ENCODE peak calls at places on chromosomes 13 and 19, in four cellular contexts. One of them, this sample, is unnamed.

GRCh38 chr13:41054919-41055619 is 6.2 kb upstream of the WBP4 start:
- DNase-seq in cardiac fibroblast: no peak
- DNase-seq in Peyer's patch: no peak
- DNase-seq in tibial artery: no peak
- DNase-seq in this sample: no peak

GRCh38 chr19:38617764-38618589 is at the start of gene MAP4K1:
- DNase-seq in tibial artery: no peak
- DNase-seq in cardiac fibroblast: no peak
- DNase-seq in Peyer's patch: peak; percentile 95
- DNase-seq in this sample: peak; percentile 62

GRCh38 chr13:40313269-40314200 is 352.9 kb downstream of the FOXO1 start:
- DNase-seq in Peyer's patch: no peak
- DNase-seq in tibial artery: no peak
- DNase-seq in cardiac fibroblast: peak; percentile 76
- DNase-seq in this sample: no peak

GRCh38 chr19:51366999-51367564 is 894 bp upstream of the ETFB start:
- DNase-seq in cardiac fibroblast: no peak
- DNase-seq in Peyer's patch: peak; percentile 36
- DNase-seq in tibial artery: no peak
- DNase-seq in this sample: peak; percentile 52

GRCh38 chr19:40234429-40235237 is 8.1 kb upstream of the CCNP start:
- DNase-seq in Peyer's patch: no peak
- DNase-seq in tibial artery: no peak
- DNase-seq in cardiac fibroblast: no peak
- DNase-seq in this sample: no peak

GRCh38 chr19:23957660-23958281 is 43.1 kb downstream of the ZNF726 start:
- DNase-seq in Peyer's patch: no peak
- DNase-seq in cardiac fibroblast: no peak
- DNase-seq in tibial artery: no peak
- DNase-seq in this sample: no peak

GRCh38 chr13:112647256-112647655 is 42.6 kb upstream of the ATP11A start:
- DNase-seq in tibial artery: no peak
- DNase-seq in Peyer's patch: no peak
- DNase-seq in cardiac fibroblast: no peak
- DNase-seq in this sample: no peak

GRCh38 chr19:36115453-36116343 is at the start of gene TBCB:
- DNase-seq in cardiac fibroblast: peak; percentile 46
- DNase-seq in Peyer's patch: peak; percentile 92
- DNase-seq in tibial artery: no peak
- DNase-seq in this sample: no peak

GRCh38 chr13:112350300-112350699 is 25.9 kb upstream of the SPACA7 start:
- DNase-seq in Peyer's patch: no peak
- DNase-seq in tibial artery: peak; percentile 61
- DNase-seq in cardiac fibroblast: no peak
- DNase-seq in this sample: no peak

GRCh38 chr13:35512271-35512920 is 35.9 kb upstream of the MAB21L1 start:
- DNase-seq in cardiac fibroblast: peak; percentile 95
- DNase-seq in Peyer's patch: no peak
- DNase-seq in tibial artery: no peak
- DNase-seq in this sample: no peak

GRCh38 chr13:31236211-31236786 is 36.5 kb downstream of the B3GLCT start:
- DNase-seq in tibial artery: no peak
- DNase-seq in Peyer's patch: no peak
- DNase-seq in cardiac fibroblast: peak; percentile 73
- DNase-seq in this sample: peak; percentile 10

GRCh38 chr13:113205428-113205931 is 3.0 kb downstream of the PCID2 start:
- DNase-seq in tibial artery: no peak
- DNase-seq in cardiac fibroblast: peak; percentile 43
- DNase-seq in Peyer's patch: no peak
- DNase-seq in this sample: no peak

GRCh38 chr13:22690756-22691155 is 490.0 kb upstream of the SGCG start:
- DNase-seq in tibial artery: no peak
- DNase-seq in Peyer's patch: no peak
- DNase-seq in cardiac fibroblast: no peak
- DNase-seq in this sample: no peak

GRCh38 chr13:50589139-50589538 is 254.4 kb downstream of the DLEU7 start:
- DNase-seq in Peyer's patch: no peak
- DNase-seq in cardiac fibroblast: peak; percentile 69
- DNase-seq in tibial artery: no peak
- DNase-seq in this sample: no peak

GRCh38 chr13:81745391-81745790 is 1404.5 kb upstream of the SPRY2 start:
- DNase-seq in tibial artery: no peak
- DNase-seq in Peyer's patch: no peak
- DNase-seq in cardiac fibroblast: no peak
- DNase-seq in this sample: no peak

GRCh38 chr19:55620410-55620809 is 4.0 kb downstream of the ZNF784 start:
- DNase-seq in cardiac fibroblast: peak; percentile 20
- DNase-seq in Peyer's patch: no peak
- DNase-seq in tibial artery: no peak
- DNase-seq in this sample: peak; percentile 43

GRCh38 chr13:39311619-39312018 is 273.4 kb downstream of the NHLRC3 start:
- DNase-seq in tibial artery: no peak
- DNase-seq in cardiac fibroblast: peak; percentile 50
- DNase-seq in Peyer's patch: no peak
- DNase-seq in this sample: no peak

GRCh38 chr19:24033962-24034342 is 53.0 kb upstream of the ZNF254 start:
- DNase-seq in cardiac fibroblast: peak; percentile 69
- DNase-seq in Peyer's patch: peak; percentile 37
- DNase-seq in tibial artery: peak; percentile 70
- DNase-seq in this sample: peak; percentile 40

GRCh38 chr13:36282818-36283432 is 14.7 kb downstream of the CCDC169 start:
- DNase-seq in tibial artery: no peak
- DNase-seq in cardiac fibroblast: peak; percentile 69
- DNase-seq in Peyer's patch: no peak
- DNase-seq in this sample: no peak

GRCh38 chr19:46081928-46082727 is 41.3 kb upstream of the IGFL4 start:
- DNase-seq in cardiac fibroblast: peak; percentile 79
- DNase-seq in Peyer's patch: no peak
- DNase-seq in tibial artery: no peak
- DNase-seq in this sample: peak; percentile 19

GRCh38 chr13:52034616-52035226 is 10.2 kb downstream of the UTP14C start:
- DNase-seq in Peyer's patch: no peak
- DNase-seq in tibial artery: no peak
- DNase-seq in cardiac fibroblast: no peak
- DNase-seq in this sample: no peak

GRCh38 chr13:28718186-28718537 is 608 bp downstream of the SLC46A3 start:
- DNase-seq in Peyer's patch: no peak
- DNase-seq in cardiac fibroblast: peak; percentile 57
- DNase-seq in tibial artery: no peak
- DNase-seq in this sample: no peak

GRCh38 chr13:79483302-79483701 is 2.3 kb downstream of the NDFIP2 start:
- DNase-seq in cardiac fibroblast: peak; percentile 51
- DNase-seq in Peyer's patch: no peak
- DNase-seq in tibial artery: no peak
- DNase-seq in this sample: no peak

GRCh38 chr13:44474122-44474910 is 100.7 kb downstream of the SERP2 start:
- DNase-seq in Peyer's patch: no peak
- DNase-seq in cardiac fibroblast: peak; percentile 22
- DNase-seq in tibial artery: no peak
- DNase-seq in this sample: no peak

GRCh38 chr13:24746618-24747247 is 17.2 kb upstream of the RNF17 start:
- DNase-seq in tibial artery: no peak
- DNase-seq in cardiac fibroblast: no peak
- DNase-seq in Peyer's patch: no peak
- DNase-seq in this sample: no peak
- H3K4me3 ChIP-seq in tibial artery: no peak overlapping the region
- H3K4me3 ChIP-seq in cardiac fibroblast: peak overlapping the region; percentile 2
- H3K4me3 ChIP-seq in Peyer's patch: no peak overlapping the region
- H3K4me3 ChIP-seq in this sample: no peak overlapping the region

GRCh38 chr19:41861846-41862245 is 1.8 kb downstream of the RPS19 start:
- DNase-seq in Peyer's patch: no peak
- DNase-seq in tibial artery: no peak
- DNase-seq in cardiac fibroblast: no peak
- DNase-seq in this sample: no peak

GRCh38 chr19:41861098-41861768 is 1.2 kb downstream of the RPS19 start:
- DNase-seq in tibial artery: no peak
- DNase-seq in Peyer's patch: no peak
- DNase-seq in cardiac fibroblast: no peak
- DNase-seq in this sample: no peak

GRCh38 chr19:41859618-41860418 is at the start of gene RPS19:
- DNase-seq in cardiac fibroblast: peak; percentile 99
- DNase-seq in Peyer's patch: peak; percentile 96
- DNase-seq in tibial artery: peak; percentile 99
- DNase-seq in this sample: peak; percentile 98

GRCh38 chr19:41860419-41861097 is 503 bp downstream of the RPS19 start:
- DNase-seq in Peyer's patch: no peak
- DNase-seq in tibial artery: no peak
- DNase-seq in cardiac fibroblast: peak; percentile 44
- DNase-seq in this sample: no peak

DNA sequence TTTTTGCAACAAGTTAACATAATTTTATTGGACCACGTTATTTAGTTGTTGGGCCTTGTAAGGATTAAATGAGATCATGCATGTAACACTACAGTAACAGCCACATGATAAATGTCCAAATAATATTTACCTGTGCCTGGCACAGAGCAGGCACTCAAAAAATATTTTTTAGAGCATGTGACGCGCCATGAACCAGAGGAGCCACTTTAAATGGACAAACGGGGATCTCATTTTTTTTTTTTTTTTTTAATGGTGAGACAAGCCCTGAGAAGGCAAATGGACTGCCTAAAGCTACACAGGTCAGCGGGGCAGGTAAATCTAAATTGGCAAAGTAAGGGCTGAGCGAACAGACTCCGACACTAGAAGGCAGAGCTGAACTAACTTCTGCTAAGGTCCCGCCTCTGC is 840 bp upstream of the RPS19 start:
- DNase-seq in cardiac fibroblast: no peak
- DNase-seq in Peyer's patch: no peak
- DNase-seq in tibial artery: no peak
- DNase-seq in this sample: no peak
- H3K4me3 ChIP-seq in cardiac fibroblast: peak overlapping the region; percentile 22
- H3K4me3 ChIP-seq in Peyer's patch: peak overlapping the region; percentile 98
- H3K4me3 ChIP-seq in tibial artery: peak overlapping the region; percentile 73
- H3K4me3 ChIP-seq in this sample: peak overlapping the region; percentile 90

GRCh38 chr13:46213242-46213641 is 1.5 kb downstream of the LRRC63 start:
- DNase-seq in tibial artery: no peak
- DNase-seq in Peyer's patch: no peak
- DNase-seq in cardiac fibroblast: no peak
- DNase-seq in this sample: no peak

GRCh38 chr13:46211116-46211515 is 612 bp upstream of the LRRC63 start:
- DNase-seq in tibial artery: no peak
- DNase-seq in cardiac fibroblast: no peak
- DNase-seq in Peyer's patch: no peak
- DNase-seq in this sample: peak; percentile 43

GRCh38 chr13:46210362-46211083 is 1.2 kb upstream of the LRRC63 start:
- DNase-seq in cardiac fibroblast: no peak
- DNase-seq in tibial artery: no peak
- DNase-seq in Peyer's patch: no peak
- DNase-seq in this sample: no peak

GRCh38 chr13:46207828-46208227 is 3.9 kb upstream of the LRRC63 start:
- DNase-seq in Peyer's patch: no peak
- DNase-seq in tibial artery: no peak
- DNase-seq in cardiac fibroblast: no peak
- DNase-seq in this sample: no peak

GRCh38 chr13:46211521-46212351 is at the start of gene LRRC63:
- DNase-seq in tibial artery: peak; percentile 78
- DNase-seq in cardiac fibroblast: peak; percentile 24
- DNase-seq in Peyer's patch: peak; percentile 80
- DNase-seq in this sample: peak; percentile 88
- H3K4me3 ChIP-seq in tibial artery: peak within 1 kb of the TSS; percentile 50
- H3K4me3 ChIP-seq in cardiac fibroblast: peak within 1 kb of the TSS; percentile 22
- H3K4me3 ChIP-seq in Peyer's patch: peak within 1 kb of the TSS; percentile 44
- H3K4me3 ChIP-seq in this sample: peak within 1 kb of the TSS; percentile 81

GRCh38 chr19:6443986-6444385 is 10.4 kb upstream of the SLC25A41 start:
- DNase-seq in cardiac fibroblast: no peak
- DNase-seq in tibial artery: no peak
- DNase-seq in Peyer's patch: no peak
- DNase-seq in this sample: no peak
- H3K4me3 ChIP-seq in cardiac fibroblast: no peak overlapping the region
- H3K4me3 ChIP-seq in tibial artery: no peak overlapping the region
- H3K4me3 ChIP-seq in Peyer's patch: no peak overlapping the region
- H3K4me3 ChIP-seq in this sample: no peak overlapping the region

GRCh38 chr19:801861-802496 is 4.7 kb downstream of the PTBP1 start:
- DNase-seq in cardiac fibroblast: peak; percentile 85
- DNase-seq in Peyer's patch: no peak
- DNase-seq in tibial artery: no peak
- DNase-seq in this sample: no peak

GRCh38 chr19:803686-804418 is 6.6 kb downstream of the PTBP1 start:
- DNase-seq in tibial artery: no peak
- DNase-seq in Peyer's patch: no peak
- DNase-seq in cardiac fibroblast: no peak
- DNase-seq in this sample: no peak

GRCh38 chr19:802888-803561 is 5.8 kb downstream of the PTBP1 start:
- DNase-seq in Peyer's patch: no peak
- DNase-seq in cardiac fibroblast: peak; percentile 37
- DNase-seq in tibial artery: no peak
- DNase-seq in this sample: no peak

GRCh38 chr19:801030-801860 is 4.0 kb downstream of the PTBP1 start:
- DNase-seq in Peyer's patch: no peak
- DNase-seq in tibial artery: peak; percentile 94
- DNase-seq in cardiac fibroblast: peak; percentile 85
- DNase-seq in this sample: no peak

DNA sequence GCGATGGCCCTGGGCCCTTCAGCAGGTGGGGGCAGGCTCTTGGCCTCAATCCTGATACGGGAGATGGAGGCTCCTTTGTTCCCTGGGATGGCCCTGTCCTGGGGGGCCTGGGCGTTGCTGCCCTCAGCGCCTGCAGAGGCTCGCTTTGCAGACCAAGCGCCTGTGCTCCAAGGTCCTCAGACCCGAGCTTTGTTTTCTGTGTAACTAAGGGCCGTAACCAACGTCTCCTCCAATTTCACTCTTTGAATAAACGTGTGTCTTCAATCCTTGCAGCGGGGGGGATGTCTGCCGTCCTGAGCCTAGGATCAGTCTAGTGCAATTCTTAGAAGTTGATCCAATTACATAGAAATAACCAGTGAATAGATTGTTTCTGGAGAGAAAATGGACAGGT is 5.2 kb downstream of the PTBP1 start:
- DNase-seq in tibial artery: no peak
- DNase-seq in Peyer's patch: no peak
- DNase-seq in cardiac fibroblast: peak; percentile 54
- DNase-seq in this sample: no peak
- H3K4me3 ChIP-seq in tibial artery: no peak overlapping the region
- H3K4me3 ChIP-seq in Peyer's patch: no peak overlapping the region
- H3K4me3 ChIP-seq in cardiac fibroblast: peak overlapping the region; percentile 34
- H3K4me3 ChIP-seq in this sample: no peak overlapping the region

This sample was measured in naive thymus-derived CD4-positive, alpha-beta T cell.